ENCODE peak calls at places on chromosome 4, in ten cellular contexts. O is breast epithelium, E is sigmoid colon, X is H1, F is right lobe of liver, J is Peyer's patch, L is IMR-90, S is HCT116, M is uterus, Q is heart left ventricle. D is an unnamed sample.
A peak's percentile ranks its signal among the peaks of the same experiment; 100 is the strongest.

GRCh38 chr4:2932561-2932950 is 30.6 kb downstream of the NOP14 start:
- DNase-seq in M (no peak), J (peak; percentile 54), Q (no peak), X (no peak), L (no peak), S (no peak), E (no peak), F (no peak), O (peak; percentile 47), D (peak; percentile 18)

GRCh38 chr4:176814770-176815169 is 22.0 kb upstream of the VEGFC start:
- DNase-seq in O (no peak), S (no peak), J (no peak), X (no peak), F (no peak), L (peak; percentile 87), E (no peak), Q (no peak), M (no peak), D (no peak)

GRCh38 chr4:153595894-153596601 is 88.0 kb upstream of the TLR2 start:
- DNase-seq in M (no peak), O (no peak), Q (no peak), S (no peak), J (no peak), L (no peak), E (no peak), X (no peak), F (no peak), D (no peak)

GRCh38 chr4:63841266-63841665 is 568.0 kb downstream of the TECRL start:
- DNase-seq in F (no peak), E (no peak), S (no peak), J (no peak), L (no peak), M (no peak), O (no peak), Q (no peak), X (no peak), D (no peak)

GRCh38 chr4:20840648-20841190 is 140.5 kb downstream of the PACRGL start:
- DNase-seq in X (no peak), E (no peak), S (no peak), F (no peak), J (no peak), Q (no peak), M (no peak), L (no peak), O (no peak), D (no peak)

GRCh38 chr4:8770518-8771257 is 101.0 kb downstream of the HMX1 start:
- DNase-seq in L (no peak), M (no peak), X (no peak), O (peak; percentile 3), F (peak; percentile 32), Q (no peak), S (no peak), E (peak; percentile 32), J (peak; percentile 22), D (peak; percentile 2)

GRCh38 chr4:83255584-83255983 is 29.0 kb downstream of the COQ2 start:
- DNase-seq in O (no peak), J (no peak), S (peak; percentile 70), X (no peak), M (no peak), Q (no peak), L (peak; percentile 76), F (no peak), E (no peak), D (no peak)

GRCh38 chr4:47074836-47075235 is 43.5 kb downstream of the GABRB1 start:
- DNase-seq in O (no peak), M (no peak), Q (no peak), J (no peak), E (no peak), F (no peak), S (no peak), L (peak; percentile 14), X (no peak), D (no peak)

DNA sequence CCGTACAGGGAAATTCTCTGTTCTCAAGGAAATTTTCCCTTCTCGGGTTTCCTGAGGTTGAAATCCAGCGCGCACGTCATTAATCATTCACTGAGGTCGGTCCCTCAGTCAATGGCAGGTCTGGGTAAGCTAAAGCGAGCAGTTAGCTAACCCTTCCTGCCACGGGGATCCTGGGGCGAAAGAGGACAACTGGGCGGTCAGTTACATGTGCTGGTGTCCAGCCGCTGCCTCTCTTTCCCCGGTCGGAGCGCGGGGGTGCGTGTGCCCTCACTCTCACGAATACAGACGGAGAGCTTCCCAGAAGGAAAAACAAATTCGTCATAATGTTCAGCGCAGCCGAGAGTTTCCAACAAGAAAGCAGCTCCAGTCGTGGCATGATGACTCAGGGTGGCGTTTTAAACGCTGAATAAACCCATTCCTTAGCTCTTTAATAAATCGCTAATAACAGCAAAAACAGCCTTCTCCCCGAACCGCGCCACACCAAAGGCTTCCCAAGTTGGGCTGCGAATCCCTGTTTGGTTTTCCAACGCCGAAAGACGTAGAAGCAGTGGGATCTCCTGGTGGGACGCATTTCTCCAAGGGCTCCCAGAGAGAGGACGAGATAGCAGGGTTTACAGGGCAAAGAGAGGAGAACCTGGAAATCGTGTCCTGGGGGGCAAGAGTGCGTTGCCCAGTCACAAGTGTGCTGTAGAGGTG is 745 bp upstream of the FGF5 start:
- DNase-seq in O (no peak), J (no peak), X (no peak), F (no peak), S (no peak), E (no peak), L (peak; percentile 92), M (no peak), Q (no peak), D (no peak)
- TF ChIP-seq POLR2A in O (no peak), J (no peak), X (no peak), F (no peak), S (no peak), E (no peak), L (no peak), M (no peak), Q (no peak), D (no peak)

GRCh38 chr4:21952549-21952948 is 4.0 kb upstream of the KCNIP4 start:
- DNase-seq in O (no peak), Q (no peak), F (no peak), X (no peak), L (no peak), S (no peak), M (no peak), J (no peak), E (no peak), D (no peak)

GRCh38 chr4:21947768-21948346 is 715 bp downstream of the KCNIP4 start:
- DNase-seq in J (no peak), O (no peak), E (no peak), F (no peak), Q (no peak), S (no peak), X (no peak), M (no peak), L (no peak), D (no peak)

GRCh38 chr4:21949073-21949457 is 493 bp upstream of the KCNIP4 start:
- DNase-seq in O (no peak), E (no peak), F (peak; percentile 50), Q (peak; percentile 8), J (peak; percentile 45), S (no peak), L (no peak), M (peak; percentile 22), X (peak; percentile 60), D (peak; percentile 26)

GRCh38 chr4:21946858-21947257 is 1.7 kb downstream of the KCNIP4 start:
- DNase-seq in L (no peak), S (no peak), F (no peak), M (no peak), J (no peak), E (no peak), Q (no peak), X (no peak), O (no peak), D (no peak)

DNA sequence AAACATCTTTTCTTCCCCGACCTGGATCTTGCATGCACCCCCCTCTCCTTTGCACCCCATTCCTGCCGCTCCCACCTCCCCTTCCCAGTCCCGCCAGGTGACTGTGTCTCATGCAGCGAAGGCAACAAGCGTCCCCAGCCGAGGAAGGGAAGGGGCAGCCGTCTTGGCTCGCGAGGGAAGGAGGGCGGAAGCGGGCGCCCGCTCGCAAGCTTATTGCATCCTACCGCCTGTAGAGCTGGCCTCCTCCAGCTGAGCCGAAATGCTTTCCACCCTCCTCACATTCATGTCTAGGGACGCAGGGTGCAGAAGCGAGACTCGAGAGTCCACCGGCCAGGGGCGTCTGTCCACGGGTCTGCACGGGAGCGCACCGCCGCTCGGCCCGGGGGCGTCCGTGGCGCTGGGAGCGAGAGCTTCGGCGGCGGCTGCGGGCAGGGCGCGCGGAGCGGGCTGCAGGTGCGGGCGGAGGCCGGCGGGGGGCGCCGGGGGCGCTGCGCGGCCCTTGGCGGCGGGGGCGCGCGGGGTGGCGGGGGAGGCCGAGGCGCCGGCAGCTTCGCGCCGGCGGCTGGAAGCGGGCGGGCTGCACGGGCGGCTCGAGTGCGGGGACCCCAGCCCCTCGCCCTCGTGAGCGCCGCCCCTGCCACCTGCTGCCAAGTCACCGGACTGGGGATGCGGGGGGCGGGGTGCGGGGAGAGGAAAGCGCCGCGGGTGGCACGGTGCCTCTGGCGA is at the start of gene KCNIP4:
- DNase-seq in F (peak; percentile 43), L (no peak), M (peak; percentile 21), E (no peak), Q (peak; percentile 5), X (peak; percentile 77), S (no peak), O (no peak), J (peak; percentile 54), D (no peak)
- H3K4me3 ChIP-seq in F (no peak within 1 kb of the TSS), L (peak within 1 kb of the TSS; percentile 16), M (peak within 1 kb of the TSS; percentile 61), E (peak within 1 kb of the TSS; percentile 69), Q (no peak within 1 kb of the TSS), X (peak within 1 kb of the TSS; percentile 73), S (no peak within 1 kb of the TSS), O (peak within 1 kb of the TSS; percentile 47), J (peak within 1 kb of the TSS; percentile 45), D (no peak within 1 kb of the TSS)

GRCh38 chr4:52714597-52715254 is 36.5 kb downstream of the ERVMER34-1 start:
- DNase-seq in E (no peak), Q (no peak), L (no peak), J (no peak), O (no peak), F (no peak), M (no peak), S (no peak), X (no peak), D (no peak)

GRCh38 chr4:52716364-52717151 is 34.7 kb downstream of the ERVMER34-1 start:
- DNase-seq in O (no peak), S (no peak), J (no peak), L (no peak), X (no peak), M (no peak), Q (no peak), E (no peak), F (no peak), D (no peak)

GRCh38 chr4:52715914-52716313 is 35.3 kb downstream of the ERVMER34-1 start:
- DNase-seq in S (no peak), L (no peak), M (no peak), F (no peak), Q (no peak), O (no peak), E (no peak), J (no peak), X (no peak), D (no peak)

GRCh38 chr4:52713456-52713937 is 37.7 kb downstream of the ERVMER34-1 start:
- DNase-seq in S (no peak), L (peak; percentile 5), E (no peak), Q (no peak), J (no peak), F (no peak), X (no peak), O (no peak), M (no peak), D (no peak)

DNA sequence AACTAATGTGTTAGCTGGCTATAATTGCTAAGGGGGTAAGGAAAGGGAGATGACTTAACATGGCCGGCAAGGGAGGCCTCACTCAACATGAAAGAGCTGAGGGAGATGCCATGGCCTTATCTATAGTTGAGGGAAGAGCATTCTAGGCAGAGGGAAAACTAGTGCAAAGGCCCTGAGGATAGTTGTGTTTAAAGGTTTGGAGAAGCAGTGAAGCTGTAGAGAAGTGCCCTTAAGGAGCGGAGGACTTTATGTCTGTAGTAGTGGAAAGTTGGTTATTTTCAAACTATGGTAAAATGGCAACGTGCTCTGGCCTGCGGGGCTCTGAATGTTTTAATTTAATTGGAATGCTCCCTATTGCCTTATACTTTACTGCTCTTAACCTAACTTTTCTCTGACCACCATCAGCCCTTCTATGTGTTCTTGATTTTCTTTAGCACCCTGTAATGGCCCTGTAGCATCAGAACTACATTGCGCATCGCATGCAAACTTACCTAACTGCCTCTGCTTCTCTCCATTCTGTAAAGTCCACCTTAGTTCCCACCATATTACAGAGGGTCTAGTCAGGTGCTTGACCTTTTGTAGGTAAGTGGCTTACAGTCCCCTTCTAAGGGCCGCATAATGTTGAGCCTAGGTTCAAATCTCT is 35.8 kb downstream of the ERVMER34-1 start:
- DNase-seq in E (no peak), X (no peak), F (no peak), L (no peak), Q (no peak), S (no peak), J (no peak), M (no peak), O (no peak), D (no peak)
- TF ChIP-seq POLR2A in E (no peak), X (no peak), F (no peak), L (no peak), Q (no peak), S (no peak), J (no peak), M (no peak), O (no peak), D (no peak)

DNA sequence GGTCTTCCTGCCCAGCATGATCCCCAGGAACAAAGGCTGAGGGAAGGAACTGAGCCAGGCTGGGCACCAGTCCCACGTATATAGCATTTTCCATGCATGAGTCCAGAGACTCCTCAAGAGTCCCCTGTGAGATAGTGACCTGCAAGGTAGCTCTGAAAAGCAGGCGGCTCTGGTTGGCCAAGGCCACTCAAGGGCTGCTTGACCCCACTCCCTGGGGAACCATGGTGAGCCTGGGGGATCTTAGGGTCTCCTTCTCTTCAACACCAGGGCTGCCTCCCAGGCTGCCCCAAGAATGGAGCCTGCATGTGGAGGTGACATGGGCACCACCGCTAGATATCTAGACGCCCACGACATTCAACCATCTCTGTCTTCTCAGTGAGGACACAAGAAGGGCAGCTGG is 79.2 kb downstream of the SLC2A9 start:
- DNase-seq in F (no peak), E (no peak), M (no peak), L (no peak), J (no peak), X (no peak), O (no peak), S (no peak), Q (no peak), D (no peak)
- H3K4me3 ChIP-seq in F (no peak overlapping the region), E (no peak overlapping the region), M (no peak overlapping the region), L (no peak overlapping the region), J (no peak overlapping the region), X (no peak overlapping the region), O (no peak overlapping the region), S (no peak overlapping the region), Q (no peak overlapping the region), D (no peak overlapping the region)

D was measured in body of pancreas.